ENCODE peak calls at places on chromosomes 1 and 21, in nine cellular contexts. D is IMR-90; S is suprapubic skin; Y is CD8-positive, alpha-beta memory T cell; M is tibial artery; P is uterus; V is thyroid gland; L is body of pancreas; C is OCI-LY7. X is an unnamed sample.
A peak's percentile ranks its signal among the peaks of the same experiment; 100 is the strongest.

GRCh38 chr1:36223373-36223995 is 759 bp upstream of the THRAP3 start:
- DNase-seq in D (peak; percentile 73), S (peak; percentile 47), Y (peak; percentile 53), M (no peak), P (peak; percentile 31), V (no peak), L (no peak), C (peak; percentile 74), X (no peak)

GRCh38 chr21:33286600-33287456 is 20.7 kb downstream of the IL10RB start:
- DNase-seq in D (peak; percentile 70), S (no peak), Y (no peak), M (no peak), P (peak; percentile 63), V (peak; percentile 44), L (peak; percentile 68), C (no peak), X (no peak)

GRCh38 chr1:152869808-152870419 is 8.2 kb upstream of the SMCP start:
- DNase-seq in D (peak; percentile 51), S (no peak), Y (peak; percentile 61), M (peak; percentile 67), P (no peak), V (peak; percentile 75), L (peak; percentile 75), C (peak; percentile 64), X (no peak)

GRCh38 chr21:27422435-27422834 is 455.5 kb upstream of the ADAMTS5 start:
- DNase-seq in D (peak; percentile 60), S (no peak), Y (no peak), M (no peak), P (no peak), V (no peak), L (no peak), C (no peak), X (no peak)

GRCh38 chr1:185670187-185670627 is 64.0 kb upstream of the HMCN1 start:
- DNase-seq in D (peak; percentile 55), S (no peak), Y (peak; percentile 65), M (peak; percentile 26), P (no peak), V (peak; percentile 50), L (peak; percentile 31), C (no peak), X (no peak)

GRCh38 chr1:151282883-151283725 is 1.0 kb downstream of the ZNF687 start:
- DNase-seq in D (no peak), S (no peak), Y (peak; percentile 53), M (no peak), P (peak; percentile 49), V (peak; percentile 52), L (peak; percentile 34), C (peak; percentile 35), X (peak; percentile 17)

GRCh38 chr1:150477733-150478132 is 9.5 kb upstream of the TARS2 start:
- DNase-seq in D (peak; percentile 85), S (no peak), Y (no peak), M (no peak), P (no peak), V (no peak), L (no peak), C (no peak), X (no peak)

GRCh38 chr1:17201201-17202021 is 3.5 kb upstream of the PADI1 start:
- DNase-seq in D (no peak), S (peak; percentile 54), Y (peak; percentile 48), M (no peak), P (peak; percentile 1), V (no peak), L (peak; percentile 2), C (no peak), X (no peak)

GRCh38 chr1:1594602-1594981 is 5.3 kb downstream of the FNDC10 start:
- DNase-seq in D (no peak), S (no peak), Y (no peak), M (no peak), P (no peak), V (no peak), L (no peak), C (no peak), X (no peak)

GRCh38 chr1:67609942-67610341 is 75.1 kb upstream of the GADD45A start:
- DNase-seq in D (no peak), S (no peak), Y (no peak), M (no peak), P (no peak), V (no peak), L (no peak), C (no peak), X (no peak)

GRCh38 chr1:119828266-119828665 is 17.0 kb upstream of the REG4 start:
- DNase-seq in D (peak; percentile 72), S (no peak), Y (no peak), M (no peak), P (no peak), V (no peak), L (no peak), C (no peak), X (no peak)

GRCh38 chr1:20302093-20302471 is 11.4 kb downstream of the VWA5B1 start:
- DNase-seq in D (peak; percentile 30), S (no peak), Y (no peak), M (no peak), P (no peak), V (no peak), L (no peak), C (no peak), X (no peak)

GRCh38 chr1:66330711-66331110 is 203.2 kb upstream of the SGIP1 start:
- DNase-seq in D (peak; percentile 63), S (no peak), Y (no peak), M (no peak), P (no peak), V (no peak), L (no peak), C (peak; percentile 62), X (no peak)

GRCh38 chr1:177902151-177902765 is 67.6 kb downstream of the SEC16B start:
- DNase-seq in D (no peak), S (no peak), Y (no peak), M (no peak), P (no peak), V (no peak), L (no peak), C (no peak), X (no peak)
- H3K9me3 ChIP-seq in D (no peaks in the 10 kb centered on the region), S (no peaks in the 10 kb centered on the region), Y (no peaks in the 10 kb centered on the region), M (no peaks in the 10 kb centered on the region), P (no peaks in the 10 kb centered on the region), V (no peaks in the 10 kb centered on the region), L (no peaks in the 10 kb centered on the region), C (no peaks in the 10 kb centered on the region), X (no peaks in the 10 kb centered on the region)

GRCh38 chr21:45522381-45522780 is 19.9 kb downstream of the SLC19A1 start:
- DNase-seq in D (no peak), S (peak; percentile 11), Y (no peak), M (no peak), P (no peak), V (no peak), L (no peak), C (no peak), X (no peak)
- H3K9me3 ChIP-seq in D (peaks cover 16% of the 10 kb centered on the region), S (no peaks in the 10 kb centered on the region), Y (peaks cover 10% of the 10 kb centered on the region), M (no peaks in the 10 kb centered on the region), P (no peaks in the 10 kb centered on the region), V (no peaks in the 10 kb centered on the region), L (no peaks in the 10 kb centered on the region), C (peaks cover 39% of the 10 kb centered on the region), X (no peaks in the 10 kb centered on the region)

DNA sequence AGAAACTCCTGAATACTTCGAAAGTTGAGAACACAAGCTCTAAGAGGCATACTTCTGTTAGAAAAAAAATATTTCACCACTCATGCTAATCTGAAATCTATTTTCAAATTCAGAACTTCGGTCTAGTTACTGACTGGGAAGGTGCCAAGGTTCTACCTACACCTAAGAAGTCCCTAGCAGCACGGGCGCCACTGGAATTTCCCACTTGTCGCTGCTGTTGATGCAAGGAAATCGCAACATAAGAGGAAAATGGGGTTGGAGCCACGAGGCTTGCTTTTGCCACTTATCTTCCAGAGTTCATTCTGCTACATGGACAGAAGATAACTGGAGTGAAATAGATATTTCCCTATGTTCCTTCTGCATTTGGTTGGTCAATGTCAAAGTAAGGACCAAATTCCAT is 47.3 kb downstream of the RCAN1 start:
- DNase-seq in D (no peak), S (no peak), Y (no peak), M (no peak), P (no peak), V (peak; percentile 56), L (no peak), C (no peak), X (no peak)
- H3K9me3 ChIP-seq in D (no peaks in the 10 kb centered on the region), S (no peaks in the 10 kb centered on the region), Y (no peaks in the 10 kb centered on the region), M (no peaks in the 10 kb centered on the region), P (no peaks in the 10 kb centered on the region), V (no peaks in the 10 kb centered on the region), L (no peaks in the 10 kb centered on the region), C (no peaks in the 10 kb centered on the region), X (no peaks in the 10 kb centered on the region)

DNA sequence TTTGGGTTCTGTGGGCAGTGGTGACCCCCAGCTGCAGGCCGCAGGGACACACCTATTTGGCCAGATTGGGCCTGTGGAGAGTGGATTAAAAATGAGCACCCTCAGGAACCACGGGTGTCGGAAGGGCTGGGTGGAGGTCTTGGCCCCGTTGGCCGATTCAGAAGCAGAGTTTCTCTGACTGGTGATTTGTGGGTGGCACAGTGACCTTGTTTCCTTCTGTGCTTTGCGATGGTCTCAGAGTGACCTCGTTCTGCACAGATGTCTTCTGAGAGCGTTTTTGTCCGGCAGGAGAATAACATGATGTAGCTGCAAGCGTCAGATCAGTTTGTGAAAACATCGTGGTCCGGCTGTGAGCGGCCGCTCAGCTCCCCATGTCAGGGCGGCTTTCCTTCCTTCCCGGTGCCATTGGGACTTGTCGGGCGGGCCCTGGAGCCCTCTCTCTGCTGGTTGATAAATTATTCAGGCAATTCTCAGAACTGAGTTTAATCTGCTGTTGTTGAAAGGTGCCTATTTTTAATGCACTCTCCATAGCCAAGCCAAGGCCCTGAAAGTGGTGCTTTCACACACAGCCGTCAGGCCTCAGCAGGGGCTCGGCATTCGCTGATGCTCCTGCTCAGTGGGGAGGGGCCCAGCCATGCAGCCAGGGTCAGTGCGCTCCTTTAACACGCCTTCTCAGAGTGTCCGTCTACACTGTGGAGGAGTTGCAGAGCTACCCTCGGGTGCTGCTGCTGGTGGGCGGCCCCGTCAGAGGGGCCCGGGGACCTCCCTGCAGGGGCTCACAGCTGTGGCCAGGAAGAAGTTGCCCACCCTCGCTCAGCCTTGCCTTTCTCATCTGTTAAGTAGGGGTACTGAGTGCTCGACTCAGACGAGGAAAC is 26.8 kb downstream of the TRPM2 start:
- DNase-seq in D (no peak), S (no peak), Y (no peak), M (no peak), P (no peak), V (no peak), L (no peak), C (no peak), X (no peak)
- H3K9me3 ChIP-seq in D (peaks cover 13% of the 10 kb centered on the region), S (peaks cover 12% of the 10 kb centered on the region), Y (peaks cover 12% of the 10 kb centered on the region), M (no peaks in the 10 kb centered on the region), P (no peaks in the 10 kb centered on the region), V (no peaks in the 10 kb centered on the region), L (no peaks in the 10 kb centered on the region), C (peaks cover 16% of the 10 kb centered on the region), X (no peaks in the 10 kb centered on the region)

GRCh38 chr1:13435456-13435855 is 25.2 kb downstream of the PRAMEF20 start:
- DNase-seq in D (no peak), S (no peak), Y (no peak), M (no peak), P (no peak), V (no peak), L (no peak), C (no peak), X (no peak)
- H3K9me3 ChIP-seq in D (peaks cover 23% of the 10 kb centered on the region), S (peaks cover 2% of the 10 kb centered on the region), Y (no peaks in the 10 kb centered on the region), M (no peaks in the 10 kb centered on the region), P (no peaks in the 10 kb centered on the region), V (no peaks in the 10 kb centered on the region), L (no peaks in the 10 kb centered on the region), C (no peaks in the 10 kb centered on the region), X (no peaks in the 10 kb centered on the region)

GRCh38 chr1:2832506-2833453 is 31.3 kb upstream of the TTC34 start:
- DNase-seq in D (no peak), S (no peak), Y (peak; percentile 34), M (no peak), P (no peak), V (no peak), L (no peak), C (no peak), X (no peak)
- H3K9me3 ChIP-seq in D (peaks cover 62% of the 10 kb centered on the region), S (no peaks in the 10 kb centered on the region), Y (no peaks in the 10 kb centered on the region), M (no peaks in the 10 kb centered on the region), P (no peaks in the 10 kb centered on the region), V (no peaks in the 10 kb centered on the region), L (no peaks in the 10 kb centered on the region), C (no peaks in the 10 kb centered on the region), X (no peaks in the 10 kb centered on the region)

X was measured in T-helper 17 cell.